ENCODE peak calls at places on chromosome 2, in four cellular contexts. Q is colonic mucosa, E is ascending aorta, L is lower lobe of right lung. P is an unnamed sample.

GRCh38 chr2:36444206-36444605 is 88.6 kb downstream of the CRIM1 start:
- DNase-seq in E (no peak), Q (no peak), L (no peak), P (no peak)

GRCh38 chr2:26251893-26252292 is 7.2 kb downstream of the HADHB start:
- DNase-seq in Q (no peak), E (no peak), L (no peak), P (peak; percentile 69)

GRCh38 chr2:59789523-59789922 is 763.9 kb downstream of the BCL11A start:
- DNase-seq in Q (no peak), E (no peak), L (no peak), P (no peak)

GRCh38 chr2:234480337-234480736 is 16.5 kb downstream of the ARL4C start:
- DNase-seq in E (no peak), L (no peak), Q (no peak), P (no peak)

GRCh38 chr2:108877506-108877905 is 90.9 kb downstream of the CCDC138 start:
- DNase-seq in E (no peak), L (no peak), Q (no peak), P (no peak)

GRCh38 chr2:95087379-95087778 is 34.2 kb downstream of the MRPS5 start:
- DNase-seq in E (no peak), Q (no peak), L (no peak), P (no peak)

GRCh38 chr2:227106845-227107759 is 56.9 kb downstream of the COL4A4 start:
- DNase-seq in E (no peak), Q (peak; percentile 55), L (no peak), P (no peak)

GRCh38 chr2:63719052-63719451 is 122.6 kb upstream of the UGP2 start:
- DNase-seq in Q (no peak), L (no peak), E (no peak), P (no peak)

GRCh38 chr2:51103205-51103604 is 71.3 kb upstream of the NRXN1 start:
- DNase-seq in Q (no peak), E (no peak), L (peak; percentile 51), P (peak; percentile 23)

GRCh38 chr2:75054296-75054695 is 95.9 kb downstream of the POLE4 start:
- DNase-seq in Q (no peak), L (no peak), E (no peak), P (no peak)

GRCh38 chr2:61247204-61247812 is 85.3 kb downstream of the C2orf74 start:
- DNase-seq in E (no peak), Q (no peak), L (no peak), P (no peak)

GRCh38 chr2:171557363-171557762 is 35.1 kb downstream of the CYBRD1 start:
- DNase-seq in L (no peak), E (no peak), Q (no peak), P (no peak)

GRCh38 chr2:44943031-44943692 is 1.7 kb downstream of the SIX3 start:
- DNase-seq in L (no peak), Q (no peak), E (no peak), P (no peak)

GRCh38 chr2:115603285-115603684 is 1160.8 kb downstream of the DPP10 start:
- DNase-seq in L (no peak), Q (no peak), E (no peak), P (no peak)

GRCh38 chr2:136118819-136119716 is 1.1 kb upstream of the CXCR4 start:
- DNase-seq in E (peak; percentile 85), L (peak; percentile 84), Q (peak; percentile 61), P (peak; percentile 65)

GRCh38 chr2:123971564-123972318 is 53.3 kb upstream of the CNTNAP5 start:
- DNase-seq in E (no peak), L (no peak), Q (no peak), P (no peak)

GRCh38 chr2:80529466-80530165 is 225.1 kb upstream of the LRRTM1 start:
- DNase-seq in E (no peak), L (no peak), Q (no peak), P (no peak)

GRCh38 chr2:113965644-113966043 is 75.8 kb downstream of the ACTR3 start:
- DNase-seq in L (no peak), Q (peak; percentile 50), E (no peak), P (no peak)

DNA sequence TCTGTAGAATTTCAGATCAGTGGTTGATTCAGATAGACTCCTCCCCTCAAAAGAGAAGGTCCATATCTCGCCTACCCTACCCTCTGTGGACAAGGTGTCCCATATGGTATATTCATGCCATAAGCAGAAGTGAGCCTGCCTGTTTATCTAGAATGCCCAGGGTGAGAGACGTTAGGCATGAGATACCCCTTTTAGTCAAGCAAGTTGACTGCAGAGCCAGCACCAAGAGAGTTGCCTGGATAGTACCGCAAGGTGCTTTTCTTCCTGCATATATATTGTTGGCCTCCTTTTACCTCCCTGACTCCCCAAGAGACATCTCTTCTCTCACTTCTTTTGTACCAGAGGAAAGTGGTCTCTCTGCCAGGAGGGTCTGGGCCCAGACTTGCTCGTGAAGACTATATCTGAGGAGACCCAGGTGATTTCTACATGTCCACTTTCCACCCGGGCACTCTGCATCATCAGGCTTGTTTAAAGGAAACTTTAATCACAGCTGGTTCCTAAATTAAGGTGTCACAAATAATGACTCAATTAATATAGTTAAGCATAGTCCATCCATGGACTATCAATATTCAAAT is 4.0 kb downstream of the ITGA4 start:
- DNase-seq in L (no peak), E (no peak), Q (no peak), P (no peak)
- TF ChIP-seq CTCF in L (no peak), E (no peak), Q (no peak), P (no peak)

DNA sequence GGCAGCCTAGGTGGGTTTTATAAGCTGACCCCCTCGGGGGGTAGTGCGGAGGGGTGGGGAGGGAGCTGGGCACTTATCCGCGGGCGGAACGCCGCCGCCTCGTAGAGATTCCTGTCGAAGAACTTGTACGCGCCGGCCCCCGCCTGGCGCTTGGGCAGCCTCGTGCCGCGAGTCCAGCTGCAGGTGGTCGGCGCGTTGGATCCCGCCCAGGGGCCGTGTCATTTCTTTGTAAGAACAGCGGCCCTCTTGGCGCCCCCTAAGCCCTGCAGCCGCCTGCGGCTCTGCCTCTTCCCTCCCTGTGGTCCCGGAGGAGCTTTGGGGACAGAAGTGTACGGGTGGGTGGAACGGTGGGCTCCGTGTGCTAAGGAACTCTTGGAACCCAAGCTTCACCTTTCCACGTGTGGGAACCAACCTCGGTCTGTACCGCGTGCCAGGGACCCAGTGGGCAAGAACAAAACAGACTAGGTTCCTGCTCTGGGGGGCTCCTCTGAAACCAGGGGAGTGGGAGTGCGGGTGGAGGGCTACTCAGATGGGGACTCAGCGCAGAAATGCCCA is 1.2 kb downstream of the GPC1 start:
- DNase-seq in E (no peak), L (peak; percentile 51), Q (no peak), P (peak; percentile 22)
- H3K4me1 ChIP-seq in E (peaks cover 28% of the 10 kb centered on the region), L (peaks cover 29% of the 10 kb centered on the region), Q (no peaks in the 10 kb centered on the region), P (peaks cover 57% of the 10 kb centered on the region)

DNA sequence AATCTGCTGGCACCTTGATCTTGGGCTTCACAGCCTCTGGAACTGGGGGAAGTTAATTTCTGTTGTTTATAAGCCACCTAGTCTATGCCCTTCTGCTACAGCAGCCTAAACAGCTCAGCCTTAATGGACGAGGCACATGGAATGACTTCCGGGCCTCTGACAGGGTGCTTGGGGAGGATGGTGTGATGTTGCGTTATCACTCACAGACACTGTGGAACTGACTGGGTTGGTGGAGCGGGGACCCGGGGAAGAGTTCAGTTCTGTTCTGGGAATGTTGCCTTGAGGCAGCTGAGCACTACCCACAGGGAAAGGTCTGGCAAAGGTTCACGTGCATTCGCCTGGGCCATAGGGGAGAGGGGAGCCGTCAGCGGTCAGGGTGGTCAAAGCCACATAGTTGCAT is 36.1 kb downstream of the LRRFIP1 start:
- DNase-seq in L (no peak), E (no peak), Q (no peak), P (no peak)
- TF ChIP-seq CTCF in L (no peak), E (no peak), Q (no peak), P (no peak)

GRCh38 chr2:160375037-160375436 is 118.6 kb downstream of the RBMS1 start:
- DNase-seq in L (no peak), E (no peak), Q (no peak), P (no peak)
- H3K4me1 ChIP-seq in L (peaks cover 99% of the 10 kb centered on the region), E (peaks cover 88% of the 10 kb centered on the region), Q (no peaks in the 10 kb centered on the region), P (peaks cover 100% of the 10 kb centered on the region)

DNA sequence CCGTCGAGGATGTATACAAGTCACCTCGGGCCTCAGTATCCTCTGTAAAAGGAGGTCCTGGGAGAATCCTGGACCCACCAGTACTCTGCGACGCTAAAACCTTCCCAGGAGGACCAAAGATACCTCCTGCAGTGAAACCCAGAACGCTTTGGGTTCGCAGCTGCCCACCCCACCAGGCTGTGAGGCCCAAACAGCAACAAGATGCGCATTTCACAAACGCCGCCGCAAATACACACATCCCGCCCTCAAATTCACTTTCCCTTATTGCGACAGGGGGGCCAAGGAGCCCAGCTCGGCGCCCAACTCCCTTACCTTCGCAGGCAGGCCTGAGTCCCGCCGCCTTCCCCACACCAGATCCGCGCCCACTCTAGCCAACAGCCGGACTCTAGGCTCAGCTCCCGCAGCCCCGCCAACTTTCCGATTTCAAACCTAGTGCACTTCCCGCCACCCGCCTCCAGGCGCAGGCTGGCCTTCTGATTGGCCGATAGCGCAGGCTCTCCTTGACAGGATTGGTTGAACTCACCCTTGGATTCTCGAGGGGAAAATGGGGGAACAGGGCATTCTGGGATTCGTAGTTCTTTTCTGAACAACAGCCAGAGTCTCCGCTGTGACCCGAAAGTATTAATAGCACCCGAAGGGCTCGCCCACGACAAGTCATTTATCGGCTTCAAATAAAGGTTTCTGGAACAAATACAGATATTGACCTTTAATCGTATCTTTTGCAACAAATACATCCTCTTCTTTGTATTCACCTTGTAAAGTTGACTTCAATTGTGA is at the start of gene SPC25:
- DNase-seq in Q (peak; percentile 94), E (peak; percentile 91), L (peak; percentile 87), P (peak; percentile 85)
- TF ChIP-seq CTCF in Q (no peak), E (no peak), L (no peak), P (peak; percentile 27)

GRCh38 chr2:85239102-85239501 is 88.7 kb downstream of the TGOLN2 start:
- DNase-seq in E (no peak), L (no peak), Q (no peak), P (no peak)
- H3K4me1 ChIP-seq in E (peaks cover 25% of the 10 kb centered on the region), L (peaks cover 35% of the 10 kb centered on the region), Q (no peaks in the 10 kb centered on the region), P (peaks cover 47% of the 10 kb centered on the region)

GRCh38 chr2:210323003-210323402 is 8.0 kb upstream of the MYL1 start:
- DNase-seq in E (no peak), Q (no peak), L (no peak), P (no peak)
- TF ChIP-seq CTCF in E (no peak), Q (no peak), L (no peak), P (no peak)

GRCh38 chr2:157783180-157783579 is 93.0 kb downstream of the ACVR1 start:
- DNase-seq in Q (no peak), L (no peak), E (no peak), P (no peak)
- H3K4me1 ChIP-seq in Q (no peaks in the 10 kb centered on the region), L (peaks cover 48% of the 10 kb centered on the region), E (peaks cover 51% of the 10 kb centered on the region), P (peaks cover 69% of the 10 kb centered on the region)

GRCh38 chr2:232444409-232445148 is 11.4 kb upstream of the ALPI start:
- DNase-seq in Q (peak; percentile 72), L (peak; percentile 65), E (peak; percentile 58), P (peak; percentile 17)
- TF ChIP-seq CTCF in Q (peak; percentile 63), L (peak; percentile 59), E (no peak), P (peak; percentile 51)

P was measured in left ventricle myocardium inferior.